ENCODE peak calls at places on chromosomes 5 and 9, in four cellular contexts. One of them, this sample, is unnamed.

GRCh38 chr9:125694478-125694877 is 12.5 kb downstream of the MAPKAP1 start:
- DNase-seq in HepG2: peak
- DNase-seq in GM12878: no peak
- DNase-seq in K562: no peak
- DNase-seq in this sample: peak

GRCh38 chr5:73201547-73202513 is 28.8 kb downstream of the TMEM174 start:
- DNase-seq in GM12878: no peak
- DNase-seq in K562: peak
- DNase-seq in HepG2: peak
- DNase-seq in this sample: peak

GRCh38 chr9:89185980-89186379 is 7.4 kb upstream of the SHC3 start:
- DNase-seq in HepG2: no peak
- DNase-seq in K562: peak
- DNase-seq in GM12878: no peak
- DNase-seq in this sample: peak

GRCh38 chr5:169696621-169697517 is 59.8 kb downstream of the DOCK2 start:
- DNase-seq in K562: no peak
- DNase-seq in GM12878: no peak
- DNase-seq in HepG2: no peak
- DNase-seq in this sample: no peak

GRCh38 chr9:129171993-129172751 is 5.9 kb downstream of the IER5L start:
- DNase-seq in K562: no peak
- DNase-seq in GM12878: no peak
- DNase-seq in HepG2: no peak
- DNase-seq in this sample: no peak

GRCh38 chr9:33132249-33132772 is 34.8 kb downstream of the B4GALT1 start:
- DNase-seq in HepG2: no peak
- DNase-seq in K562: no peak
- DNase-seq in GM12878: no peak
- DNase-seq in this sample: no peak

GRCh38 chr9:75096796-75097195 is 8.5 kb downstream of the OSTF1 start:
- DNase-seq in HepG2: no peak
- DNase-seq in K562: no peak
- DNase-seq in GM12878: no peak
- DNase-seq in this sample: no peak

GRCh38 chr9:19074836-19075235 is 25.6 kb downstream of the RRAGA start:
- DNase-seq in HepG2: peak
- DNase-seq in GM12878: no peak
- DNase-seq in K562: no peak
- DNase-seq in this sample: no peak

GRCh38 chr5:123746683-123747360 is 234.8 kb downstream of the CSNK1G3 start:
- DNase-seq in K562: no peak
- DNase-seq in GM12878: no peak
- DNase-seq in HepG2: no peak
- DNase-seq in this sample: no peak

GRCh38 chr5:122192883-122193496 is 63.6 kb downstream of the ZNF474 start:
- DNase-seq in HepG2: peak
- DNase-seq in K562: peak
- DNase-seq in GM12878: peak
- DNase-seq in this sample: peak

GRCh38 chr5:87825583-87825982 is 412.9 kb upstream of the CCNH start:
- DNase-seq in K562: no peak
- DNase-seq in HepG2: no peak
- DNase-seq in GM12878: no peak
- DNase-seq in this sample: peak

GRCh38 chr5:53359906-53360305 is 120.5 kb upstream of the FST start:
- DNase-seq in K562: no peak
- DNase-seq in HepG2: peak
- DNase-seq in GM12878: no peak
- DNase-seq in this sample: no peak

GRCh38 chr9:128420060-128420650 is 502 bp upstream of the CERCAM start:
- DNase-seq in GM12878: no peak
- DNase-seq in HepG2: peak
- DNase-seq in K562: peak
- DNase-seq in this sample: peak

GRCh38 chr9:85944672-85945071 is 3.7 kb downstream of the NAA35 start:
- DNase-seq in K562: no peak
- DNase-seq in GM12878: no peak
- DNase-seq in HepG2: no peak
- DNase-seq in this sample: no peak

GRCh38 chr9:133125706-133126696 is 5.0 kb upstream of the RALGDS start:
- DNase-seq in HepG2: no peak
- DNase-seq in K562: no peak
- DNase-seq in GM12878: no peak
- DNase-seq in this sample: no peak

GRCh38 chr9:98764351-98764750 is 32.0 kb downstream of the ANKS6 start:
- DNase-seq in HepG2: no peak
- DNase-seq in GM12878: no peak
- DNase-seq in K562: no peak
- DNase-seq in this sample: no peak

GRCh38 chr9:126160854-126161329 is 165.7 kb upstream of the MVB12B start:
- DNase-seq in GM12878: no peak
- DNase-seq in K562: no peak
- DNase-seq in HepG2: no peak
- DNase-seq in this sample: no peak

GRCh38 chr9:130692365-130692764 is 1.2 kb upstream of the EXOSC2 start:
- DNase-seq in GM12878: no peak
- DNase-seq in HepG2: no peak
- DNase-seq in K562: no peak
- DNase-seq in this sample: peak

GRCh38 chr9:126113756-126114408 is 212.7 kb upstream of the MVB12B start:
- DNase-seq in K562: no peak
- DNase-seq in HepG2: no peak
- DNase-seq in GM12878: no peak
- DNase-seq in this sample: no peak

GRCh38 chr5:15835514-15835913 is 335.5 kb downstream of the FBXL7 start:
- DNase-seq in K562: no peak
- DNase-seq in GM12878: no peak
- DNase-seq in HepG2: no peak
- DNase-seq in this sample: no peak

GRCh38 chr9:91898451-91899433 is 51.3 kb downstream of the ROR2 start:
- DNase-seq in GM12878: no peak
- DNase-seq in HepG2: peak
- DNase-seq in K562: peak
- DNase-seq in this sample: peak

GRCh38 chr9:27528886-27529315 is 713 bp downstream of the MOB3B start:
- DNase-seq in K562: peak
- DNase-seq in GM12878: no peak
- DNase-seq in HepG2: no peak
- DNase-seq in this sample: peak

GRCh38 chr9:125142560-125143376 is 560 bp downstream of the SCAI start:
- DNase-seq in GM12878: no peak
- DNase-seq in HepG2: no peak
- DNase-seq in K562: no peak
- DNase-seq in this sample: peak

GRCh38 chr5:2857837-2858236 is 106.4 kb upstream of the IRX2 start:
- DNase-seq in HepG2: no peak
- DNase-seq in GM12878: no peak
- DNase-seq in K562: no peak
- DNase-seq in this sample: no peak

GRCh38 chr5:133612021-133612860 is at the start of gene FSTL4:
- DNase-seq in GM12878: no peak
- DNase-seq in HepG2: no peak
- DNase-seq in K562: no peak
- DNase-seq in this sample: peak
- TF ChIP-seq EZH2 in GM12878: no peak
- TF ChIP-seq EZH2 in HepG2: no peak
- TF ChIP-seq EZH2 in K562: no peak
- TF ChIP-seq EZH2 in this sample: no peak

GRCh38 chr9:124066783-124067563 is 55.4 kb downstream of the LHX2 start:
- DNase-seq in K562: no peak
- DNase-seq in GM12878: no peak
- DNase-seq in HepG2: no peak
- DNase-seq in this sample: no peak

GRCh38 chr9:124060844-124061605 is 49.5 kb downstream of the LHX2 start:
- DNase-seq in K562: no peak
- DNase-seq in GM12878: no peak
- DNase-seq in HepG2: no peak
- DNase-seq in this sample: no peak

GRCh38 chr9:124062172-124062571 is 50.6 kb downstream of the LHX2 start:
- DNase-seq in HepG2: no peak
- DNase-seq in K562: peak
- DNase-seq in GM12878: no peak
- DNase-seq in this sample: peak
- TF ChIP-seq CREB1 in HepG2: no peak
- TF ChIP-seq CREB1 in K562: no peak
- TF ChIP-seq CREB1 in GM12878: no peak
- TF ChIP-seq CREB1 in this sample: no peak

GRCh38 chr5:41787257-41787656 is 83.0 kb downstream of the OXCT1 start:
- DNase-seq in GM12878: no peak
- DNase-seq in HepG2: no peak
- DNase-seq in K562: no peak
- DNase-seq in this sample: peak

GRCh38 chr5:41788800-41789395 is 81.3 kb downstream of the OXCT1 start:
- DNase-seq in GM12878: no peak
- DNase-seq in K562: no peak
- DNase-seq in HepG2: no peak
- DNase-seq in this sample: no peak

GRCh38 chr5:41789434-41789833 is 80.8 kb downstream of the OXCT1 start:
- DNase-seq in K562: no peak
- DNase-seq in GM12878: no peak
- DNase-seq in HepG2: no peak
- DNase-seq in this sample: no peak

GRCh38 chr5:41793156-41793770 is 77.0 kb downstream of the OXCT1 start:
- DNase-seq in K562: no peak
- DNase-seq in HepG2: no peak
- DNase-seq in GM12878: no peak
- DNase-seq in this sample: no peak

GRCh38 chr5:41790038-41790776 is 80.0 kb downstream of the OXCT1 start:
- DNase-seq in K562: no peak
- DNase-seq in GM12878: no peak
- DNase-seq in HepG2: no peak
- DNase-seq in this sample: no peak
- TF ChIP-seq JUNB in K562: no peak
- TF ChIP-seq JUNB in GM12878: no peak
- TF ChIP-seq JUNB in HepG2: no peak
- TF ChIP-seq JUNB in this sample: no peak

DNA sequence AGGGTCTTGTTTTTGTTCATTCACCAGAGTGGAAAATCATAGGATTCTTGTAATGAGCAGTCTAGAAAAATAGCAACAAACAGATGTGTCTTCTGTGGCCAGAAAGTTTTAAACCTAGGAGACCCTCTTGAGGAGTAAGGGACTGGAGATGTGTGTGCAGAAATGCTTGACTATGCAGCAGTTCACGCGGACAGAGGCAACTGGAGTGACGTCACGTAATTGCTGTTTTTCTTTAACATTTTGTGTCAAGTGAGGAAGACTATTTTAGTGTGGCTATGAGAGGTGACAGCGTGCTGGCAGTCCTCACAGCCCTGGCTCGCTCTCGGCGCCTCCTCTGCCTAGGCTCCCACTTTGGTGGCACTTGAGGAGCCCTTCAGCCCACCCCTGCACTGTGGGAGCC is 163.1 kb upstream of the PTCH1 start:
- DNase-seq in GM12878: no peak
- DNase-seq in HepG2: no peak
- DNase-seq in K562: no peak
- DNase-seq in this sample: no peak
- TF ChIP-seq EZH2 in GM12878: no peak
- TF ChIP-seq EZH2 in HepG2: no peak
- TF ChIP-seq EZH2 in K562: no peak
- TF ChIP-seq EZH2 in this sample: no peak

DNA sequence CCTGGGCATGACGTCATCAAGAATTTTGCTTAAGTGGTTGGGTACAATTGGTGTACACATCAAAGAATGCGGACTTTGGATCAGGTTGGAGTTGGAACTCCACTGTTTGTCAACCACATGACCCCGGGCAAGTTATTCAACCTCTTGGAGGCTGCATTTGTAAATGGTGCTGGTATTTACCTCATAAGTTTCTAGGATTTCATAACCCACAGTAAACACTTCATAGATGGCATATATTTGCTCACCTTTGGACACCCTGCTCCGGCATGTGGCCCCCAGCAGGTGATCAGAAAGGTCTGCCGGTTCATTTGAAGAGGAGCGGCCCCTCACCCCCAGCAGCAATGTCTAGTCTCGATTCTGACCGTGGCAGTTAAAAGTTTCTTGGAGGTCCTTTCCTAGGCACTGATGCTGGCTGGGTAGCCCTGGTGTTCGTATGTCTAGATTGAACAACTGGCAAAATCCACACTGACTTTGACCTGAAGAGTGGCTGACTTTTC is 60.6 kb downstream of the IL6ST start:
- DNase-seq in K562: no peak
- DNase-seq in GM12878: no peak
- DNase-seq in HepG2: peak
- DNase-seq in this sample: no peak
- TF ChIP-seq CREB1 in K562: no peak
- TF ChIP-seq CREB1 in GM12878: no peak
- TF ChIP-seq CREB1 in HepG2: peak
- TF ChIP-seq CREB1 in this sample: no peak

DNA sequence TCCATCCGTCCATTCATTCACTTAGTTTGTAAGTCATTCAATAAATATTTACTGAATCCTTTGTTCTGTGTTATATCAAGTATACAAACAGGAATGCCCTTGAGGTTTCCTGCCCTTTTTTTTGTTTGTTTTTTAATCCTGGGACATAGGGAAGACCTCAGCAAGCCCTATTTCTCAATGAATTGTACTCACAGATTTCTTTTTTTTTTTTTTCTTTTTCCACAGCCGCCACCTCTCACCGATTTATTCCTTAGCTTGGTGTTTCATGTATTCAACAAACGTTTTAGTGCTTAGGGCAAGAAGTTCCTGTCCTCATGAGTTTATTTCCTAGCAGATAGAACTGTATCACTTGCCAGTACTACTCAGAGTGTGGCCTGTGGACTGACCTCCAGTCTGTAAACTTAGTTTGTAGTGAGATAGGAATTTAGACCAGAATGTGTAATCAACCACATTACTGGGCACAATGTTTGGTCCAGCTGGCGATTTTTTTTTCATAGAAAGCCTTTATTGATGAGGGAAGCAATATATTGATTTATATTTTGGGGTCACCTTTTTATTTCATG is 35.4 kb upstream of the C5orf47 start:
- DNase-seq in GM12878: no peak
- DNase-seq in HepG2: peak
- DNase-seq in K562: no peak
- DNase-seq in this sample: no peak
- TF ChIP-seq JUNB in GM12878: no peak
- TF ChIP-seq JUNB in HepG2: no peak
- TF ChIP-seq JUNB in K562: no peak
- TF ChIP-seq JUNB in this sample: no peak

GRCh38 chr5:98773464-98774191 is at the start of gene RGMB:
- DNase-seq in K562: peak
- DNase-seq in HepG2: peak
- DNase-seq in GM12878: peak
- DNase-seq in this sample: peak
- TF ChIP-seq EZH2 in K562: no peak
- TF ChIP-seq EZH2 in HepG2: no peak
- TF ChIP-seq EZH2 in GM12878: no peak
- TF ChIP-seq EZH2 in this sample: no peak

DNA sequence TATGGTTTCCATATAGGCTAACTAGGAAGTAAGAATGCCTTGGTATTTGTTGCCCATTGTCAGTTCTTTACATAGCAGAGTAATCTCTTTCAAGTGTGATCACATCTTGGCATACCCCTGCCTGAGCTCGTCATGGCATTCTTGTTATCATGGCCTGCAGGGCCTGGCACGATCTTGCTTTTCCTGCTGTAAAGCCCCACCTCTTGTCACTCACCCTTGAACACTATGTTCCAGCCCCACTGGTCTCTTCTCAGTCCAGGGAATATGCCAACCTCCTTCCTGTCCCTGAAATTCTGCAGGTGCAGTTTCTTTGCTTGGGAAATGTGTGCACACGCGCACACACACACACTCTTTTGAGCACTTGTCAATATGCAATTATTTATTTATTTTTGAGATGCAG is 250.2 kb upstream of the DMRT1 start:
- DNase-seq in K562: no peak
- DNase-seq in GM12878: no peak
- DNase-seq in HepG2: no peak
- DNase-seq in this sample: peak
- TF ChIP-seq CREB1 in K562: no peak
- TF ChIP-seq CREB1 in GM12878: no peak
- TF ChIP-seq CREB1 in HepG2: no peak
- TF ChIP-seq CREB1 in this sample: no peak